ENCODE peak calls at places on chromosomes 6 and 20, in ten cellular contexts. W is OCI-LY7; X is left colon; N is GM12865; A is T-cell; H is astrocyte of the spinal cord; L is Right ventricle myocardium superior; C is stimulated activated CD8-positive, alpha-beta memory T cell treated with anti-CD3 and anti-CD28 coated beads, Interleukin-4, amount 100 ng/mL, for 4 hours; V is HT-29; I is EL. G is an unnamed sample.

GRCh38 chr6:3381233-3382065 is 75.4 kb downstream of the SLC22A23 start:
- DNase-seq in H (no peak), C (no peak), I (no peak), X (no peak), A (no peak), W (no peak), N (no peak), V (no peak), L (no peak), G (no peak)

GRCh38 chr6:105680131-105680530 is 277.2 kb upstream of the PREP start:
- DNase-seq in X (no peak), I (no peak), W (no peak), C (no peak), N (no peak), L (no peak), H (no peak), V (no peak), A (no peak), G (no peak)

GRCh38 chr6:99233219-99233618 is 116.3 kb downstream of the FAXC start:
- DNase-seq in I (no peak), L (no peak), A (no peak), X (no peak), V (no peak), C (no peak), H (no peak), W (no peak), N (no peak), G (no peak)

GRCh38 chr20:21378259-21378658 is 19.1 kb downstream of the NKX2-4 start:
- DNase-seq in H (no peak), I (no peak), X (no peak), N (no peak), L (no peak), V (no peak), C (no peak), W (no peak), A (no peak), G (no peak)

GRCh38 chr6:33215281-33215680 is 7.0 kb downstream of the RING1 start:
- DNase-seq in N (no peak), V (no peak), H (no peak), I (no peak), C (no peak), W (no peak), L (no peak), A (no peak), X (no peak), G (no peak)

GRCh38 chr6:107977283-107977682 is 19.3 kb upstream of the SEC63 start:
- DNase-seq in N (peak; percentile 7), C (no peak), X (no peak), A (no peak), H (peak; percentile 56), W (peak; percentile 28), L (no peak), I (peak; percentile 49), V (peak; percentile 42), G (no peak)

GRCh38 chr6:166010585-166010984 is 157.1 kb downstream of the TBXT start:
- DNase-seq in H (no peak), N (no peak), L (no peak), I (no peak), A (no peak), X (no peak), V (no peak), W (no peak), C (no peak), G (no peak)

GRCh38 chr6:168039849-168040248 is 39.2 kb downstream of the FRMD1 start:
- DNase-seq in A (no peak), W (no peak), I (no peak), C (no peak), V (no peak), L (no peak), X (no peak), H (no peak), N (no peak), G (no peak)

GRCh38 chr20:56626367-56627121 is 2.6 kb upstream of the TFAP2C start:
- DNase-seq in W (no peak), H (peak; percentile 25), X (peak; percentile 11), L (no peak), V (no peak), A (no peak), C (no peak), I (peak; percentile 61), N (no peak), G (no peak)

GRCh38 chr20:40390654-40391053 is 298.4 kb downstream of the MAFB start:
- DNase-seq in C (no peak), H (no peak), L (no peak), W (no peak), V (no peak), I (peak; percentile 23), N (no peak), X (no peak), A (no peak), G (no peak)

GRCh38 chr20:23200914-23201313 is 114.8 kb upstream of the CD93 start:
- DNase-seq in V (peak; percentile 66), H (peak; percentile 6), L (peak; percentile 54), X (peak; percentile 48), A (no peak), I (peak; percentile 13), N (peak; percentile 28), C (no peak), W (no peak), G (no peak)

GRCh38 chr6:32819729-32820128 is 2.9 kb upstream of the HLA-DOB start:
- DNase-seq in W (no peak), H (peak; percentile 55), N (no peak), I (peak; percentile 81), X (no peak), C (no peak), A (no peak), L (no peak), V (no peak), G (no peak)

GRCh38 chr6:17754254-17754653 is 47.5 kb upstream of the NUP153 start:
- DNase-seq in A (no peak), N (no peak), C (no peak), L (no peak), X (no peak), W (no peak), V (no peak), H (no peak), I (no peak), G (no peak)

GRCh38 chr6:83252717-83253116 is 59.6 kb downstream of the RWDD2A start:
- DNase-seq in W (no peak), A (no peak), V (no peak), N (no peak), C (no peak), I (peak; percentile 66), L (no peak), X (no peak), H (peak; percentile 68), G (no peak)

GRCh38 chr6:163748036-163748435 is 333.5 kb downstream of the QKI start:
- DNase-seq in V (no peak), W (no peak), C (no peak), H (no peak), N (no peak), I (no peak), A (no peak), L (no peak), X (no peak), G (no peak)

GRCh38 chr20:61482425-61482887 is 230.4 kb downstream of the CDH4 start:
- DNase-seq in C (no peak), W (peak; percentile 11), V (no peak), I (no peak), X (no peak), A (no peak), L (no peak), N (no peak), H (no peak), G (no peak)

GRCh38 chr6:75201901-75202672 is 3.8 kb downstream of the COL12A1 start:
- DNase-seq in C (no peak), A (no peak), I (no peak), L (peak; percentile 64), X (peak; percentile 9), W (no peak), H (peak; percentile 58), N (no peak), V (no peak), G (no peak)

GRCh38 chr6:75436869-75437268 is 56.7 kb downstream of the FILIP1 start:
- DNase-seq in L (peak; percentile 78), A (no peak), I (no peak), C (no peak), X (peak; percentile 4), V (no peak), H (no peak), N (no peak), W (no peak), G (no peak)

GRCh38 chr6:169092375-169092774 is 161.3 kb downstream of the THBS2 start:
- DNase-seq in L (no peak), V (no peak), X (no peak), A (no peak), I (no peak), W (no peak), N (peak; percentile 85), C (no peak), H (no peak), G (no peak)

GRCh38 chr6:31898200-31899011 is 908 bp upstream of the EHMT2 start:
- DNase-seq in I (peak; percentile 40), A (peak; percentile 32), L (no peak), H (peak; percentile 46), V (peak; percentile 76), C (no peak), N (peak; percentile 65), W (peak; percentile 71), X (peak; percentile 54), G (no peak)

GRCh38 chr6:139732451-139732850 is 358.0 kb upstream of the CITED2 start:
- DNase-seq in C (no peak), W (no peak), A (no peak), H (peak; percentile 68), X (no peak), N (no peak), V (peak; percentile 29), L (no peak), I (peak; percentile 61), G (no peak)

G was measured in BJ.